ENCODE peak calls at places on chromosomes 11 and 22, in four cellular contexts. One of them, this sample, is unnamed.

GRCh38 chr11:130308925-130309324 is 5.8 kb downstream of the ZBTB44 start:
- DNase-seq in transverse colon: no peak
- DNase-seq in A549: no peak
- DNase-seq in stomach: no peak
- DNase-seq in this sample: no peak

GRCh38 chr11:61617515-61617914 is 36.6 kb upstream of the SYT7 start:
- DNase-seq in transverse colon: no peak
- DNase-seq in A549: no peak
- DNase-seq in stomach: no peak
- DNase-seq in this sample: no peak

GRCh38 chr11:83330303-83330702 is 44.1 kb upstream of the CCDC90B start:
- DNase-seq in transverse colon: no peak
- DNase-seq in A549: no peak
- DNase-seq in stomach: no peak
- DNase-seq in this sample: no peak

GRCh38 chr11:117225553-117226170 is 6.2 kb downstream of the PCSK7 start:
- DNase-seq in transverse colon: peak; percentile 9
- DNase-seq in A549: no peak
- DNase-seq in stomach: no peak
- DNase-seq in this sample: no peak

GRCh38 chr11:81005595-81005994 is 1564.8 kb upstream of the TENM4 start:
- DNase-seq in transverse colon: no peak
- DNase-seq in A549: peak; percentile 38
- DNase-seq in stomach: no peak
- DNase-seq in this sample: no peak

GRCh38 chr11:859394-860131 is 16.9 kb downstream of the TSPAN4 start:
- DNase-seq in transverse colon: peak; percentile 76
- DNase-seq in A549: peak; percentile 70
- DNase-seq in stomach: peak; percentile 84
- DNase-seq in this sample: peak; percentile 95

GRCh38 chr11:83159901-83160865 is 3.3 kb downstream of the PCF11 start:
- DNase-seq in transverse colon: peak; percentile 32
- DNase-seq in A549: peak; percentile 23
- DNase-seq in stomach: peak; percentile 53
- DNase-seq in this sample: no peak

GRCh38 chr22:37431811-37432707 is 4.8 kb upstream of the ELFN2 start:
- DNase-seq in transverse colon: no peak
- DNase-seq in A549: peak; percentile 86
- DNase-seq in stomach: no peak
- DNase-seq in this sample: no peak

GRCh38 chr22:26462971-26463661 is 20.5 kb downstream of the HPS4 start:
- DNase-seq in transverse colon: no peak
- DNase-seq in A549: no peak
- DNase-seq in stomach: no peak
- DNase-seq in this sample: no peak

GRCh38 chr11:87239531-87239930 is 201.8 kb downstream of the TMEM135 start:
- DNase-seq in transverse colon: no peak
- DNase-seq in A549: no peak
- DNase-seq in stomach: no peak
- DNase-seq in this sample: no peak

GRCh38 chr11:61378713-61379313 is 13.6 kb upstream of the TMEM216 start:
- DNase-seq in transverse colon: no peak
- DNase-seq in A549: peak; percentile 74
- DNase-seq in stomach: no peak
- DNase-seq in this sample: peak; percentile 56

GRCh38 chr22:21866821-21867527 is 471 bp downstream of the MAPK1 start:
- DNase-seq in transverse colon: peak; percentile 35
- DNase-seq in A549: peak; percentile 5
- DNase-seq in stomach: peak; percentile 29
- DNase-seq in this sample: peak; percentile 11

GRCh38 chr11:1041471-1041870 is 5.0 kb upstream of the MUC6 start:
- DNase-seq in transverse colon: no peak
- DNase-seq in A549: no peak
- DNase-seq in stomach: no peak
- DNase-seq in this sample: no peak

GRCh38 chr11:31141804-31142203 is 227.7 kb downstream of the DCDC1 start:
- DNase-seq in transverse colon: no peak
- DNase-seq in A549: no peak
- DNase-seq in stomach: no peak
- DNase-seq in this sample: no peak

GRCh38 chr22:38655532-38656255 is 498 bp downstream of the FAM227A start:
- DNase-seq in transverse colon: no peak
- DNase-seq in A549: peak; percentile 30
- DNase-seq in stomach: no peak
- DNase-seq in this sample: peak; percentile 28

DNA sequence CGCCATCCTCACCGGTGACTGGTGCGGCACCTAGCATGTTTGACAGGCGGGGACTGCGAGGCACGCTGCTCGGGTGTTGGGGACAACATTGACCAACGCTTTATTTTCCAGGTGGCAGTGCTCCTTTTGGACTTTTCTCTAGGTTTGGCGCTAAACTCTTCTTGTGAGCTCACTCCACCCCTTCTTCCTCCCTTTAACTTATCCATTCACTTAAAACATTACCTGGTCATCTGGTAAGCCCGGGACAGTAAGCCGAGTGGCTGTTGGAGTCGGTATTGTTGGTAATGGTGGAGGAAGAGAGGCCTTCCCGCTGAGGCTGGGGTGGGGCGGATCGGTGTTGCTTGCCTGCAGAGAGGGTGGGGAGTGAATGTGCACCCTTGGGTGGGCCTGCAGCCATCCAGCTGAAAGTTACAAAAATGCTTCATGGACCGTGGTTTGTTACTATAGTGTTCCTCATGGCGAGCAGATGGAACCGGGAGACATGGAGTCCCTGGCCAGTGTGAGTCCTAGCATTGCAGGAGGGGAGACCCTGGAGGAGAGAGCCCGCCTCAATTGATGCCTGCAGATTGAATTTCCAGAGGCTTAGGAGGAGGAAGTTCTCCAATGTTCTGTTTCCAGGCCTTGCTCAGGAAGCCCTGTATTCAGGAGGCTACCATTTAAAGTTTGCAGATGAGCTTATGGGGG is 1.1 kb downstream of the NEAT1 start:
- DNase-seq in transverse colon: peak; percentile 44
- DNase-seq in A549: peak; percentile 57
- DNase-seq in stomach: peak; percentile 40
- DNase-seq in this sample: peak; percentile 50
- TF ChIP-seq POLR2A in transverse colon: no peak
- TF ChIP-seq POLR2A in A549: peak; percentile 39
- TF ChIP-seq POLR2A in stomach: no peak
- TF ChIP-seq POLR2A in this sample: peak; percentile 6

GRCh38 chr11:16956538-16957153 is 57.6 kb downstream of the PLEKHA7 start:
- DNase-seq in transverse colon: no peak
- DNase-seq in A549: no peak
- DNase-seq in stomach: no peak
- DNase-seq in this sample: no peak
- TF ChIP-seq EP300 in transverse colon: no peak
- TF ChIP-seq EP300 in A549: no peak
- TF ChIP-seq EP300 in stomach: no peak
- TF ChIP-seq EP300 in this sample: no peak

GRCh38 chr11:111359223-111360149 is 19.6 kb downstream of the POU2AF1 start:
- DNase-seq in transverse colon: no peak
- DNase-seq in A549: no peak
- DNase-seq in stomach: no peak
- DNase-seq in this sample: no peak
- TF ChIP-seq POLR2A in transverse colon: no peak
- TF ChIP-seq POLR2A in A549: no peak
- TF ChIP-seq POLR2A in stomach: no peak
- TF ChIP-seq POLR2A in this sample: no peak

GRCh38 chr11:23897453-23898289 is 599.2 kb upstream of the LUZP2 start:
- DNase-seq in transverse colon: no peak
- DNase-seq in A549: peak; percentile 1
- DNase-seq in stomach: no peak
- DNase-seq in this sample: no peak
- TF ChIP-seq EP300 in transverse colon: no peak
- TF ChIP-seq EP300 in A549: no peak
- TF ChIP-seq EP300 in stomach: no peak
- TF ChIP-seq EP300 in this sample: no peak